ENCODE peak calls at places on chromosome 14, in nine cellular contexts. One of them, this sample, is unnamed.

GRCh38 chr14:36068777-36069534 is 107.6 kb downstream of the PTCSC3 start:
- DNase-seq in stomach: no peak
- DNase-seq in prostate gland: no peak
- DNase-seq in fibroblast of lung: peak; percentile 91
- DNase-seq in CD8-positive, alpha-beta T cell: no peak
- DNase-seq in right cardiac atrium: no peak
- DNase-seq in ascending aorta: no peak
- DNase-seq in H9: no peak
- DNase-seq in IMR-90: peak; percentile 21
- DNase-seq in this sample: no peak

GRCh38 chr14:36935976-36936678 is 236.3 kb downstream of the SLC25A21 start:
- DNase-seq in right cardiac atrium: no peak
- DNase-seq in H9: no peak
- DNase-seq in prostate gland: no peak
- DNase-seq in fibroblast of lung: peak; percentile 56
- DNase-seq in CD8-positive, alpha-beta T cell: no peak
- DNase-seq in IMR-90: peak; percentile 4
- DNase-seq in stomach: no peak
- DNase-seq in ascending aorta: no peak
- DNase-seq in this sample: no peak

GRCh38 chr14:64702493-64703392 is 1.5 kb upstream of the PLEKHG3 start:
- DNase-seq in fibroblast of lung: no peak
- DNase-seq in stomach: peak; percentile 80
- DNase-seq in prostate gland: peak; percentile 81
- DNase-seq in CD8-positive, alpha-beta T cell: no peak
- DNase-seq in IMR-90: no peak
- DNase-seq in H9: peak; percentile 96
- DNase-seq in ascending aorta: no peak
- DNase-seq in right cardiac atrium: no peak
- DNase-seq in this sample: peak; percentile 82

GRCh38 chr14:65095633-65096205 is 6.6 kb downstream of the MAX start:
- DNase-seq in prostate gland: peak; percentile 88
- DNase-seq in ascending aorta: no peak
- DNase-seq in fibroblast of lung: peak; percentile 89
- DNase-seq in IMR-90: peak; percentile 74
- DNase-seq in right cardiac atrium: peak; percentile 59
- DNase-seq in CD8-positive, alpha-beta T cell: no peak
- DNase-seq in H9: no peak
- DNase-seq in stomach: peak; percentile 72
- DNase-seq in this sample: no peak

GRCh38 chr14:81200041-81200440 is 20.7 kb downstream of the GTF2A1 start:
- DNase-seq in fibroblast of lung: no peak
- DNase-seq in IMR-90: no peak
- DNase-seq in H9: no peak
- DNase-seq in stomach: no peak
- DNase-seq in prostate gland: no peak
- DNase-seq in right cardiac atrium: no peak
- DNase-seq in CD8-positive, alpha-beta T cell: no peak
- DNase-seq in ascending aorta: no peak
- DNase-seq in this sample: no peak

GRCh38 chr14:54117924-54118323 is 161.3 kb upstream of the BMP4 start:
- DNase-seq in H9: no peak
- DNase-seq in prostate gland: no peak
- DNase-seq in fibroblast of lung: no peak
- DNase-seq in IMR-90: no peak
- DNase-seq in ascending aorta: no peak
- DNase-seq in stomach: no peak
- DNase-seq in right cardiac atrium: no peak
- DNase-seq in CD8-positive, alpha-beta T cell: no peak
- DNase-seq in this sample: no peak

GRCh38 chr14:99733221-99733550 is 49.1 kb downstream of the CYP46A1 start:
- DNase-seq in ascending aorta: no peak
- DNase-seq in stomach: no peak
- DNase-seq in fibroblast of lung: no peak
- DNase-seq in prostate gland: no peak
- DNase-seq in right cardiac atrium: no peak
- DNase-seq in CD8-positive, alpha-beta T cell: no peak
- DNase-seq in IMR-90: no peak
- DNase-seq in H9: peak; percentile 26
- DNase-seq in this sample: no peak

GRCh38 chr14:99936056-99936455 is 129.2 kb upstream of the EVL start:
- DNase-seq in right cardiac atrium: no peak
- DNase-seq in CD8-positive, alpha-beta T cell: no peak
- DNase-seq in fibroblast of lung: peak; percentile 85
- DNase-seq in ascending aorta: no peak
- DNase-seq in prostate gland: no peak
- DNase-seq in H9: no peak
- DNase-seq in stomach: no peak
- DNase-seq in IMR-90: peak; percentile 64
- DNase-seq in this sample: no peak

GRCh38 chr14:72751276-72752033 is 142.4 kb downstream of the DPF3 start:
- DNase-seq in prostate gland: no peak
- DNase-seq in right cardiac atrium: no peak
- DNase-seq in stomach: no peak
- DNase-seq in IMR-90: peak; percentile 32
- DNase-seq in ascending aorta: no peak
- DNase-seq in CD8-positive, alpha-beta T cell: no peak
- DNase-seq in H9: no peak
- DNase-seq in fibroblast of lung: no peak
- DNase-seq in this sample: no peak

GRCh38 chr14:72664651-72665050 is 229.2 kb downstream of the DPF3 start:
- DNase-seq in H9: no peak
- DNase-seq in fibroblast of lung: no peak
- DNase-seq in stomach: no peak
- DNase-seq in prostate gland: no peak
- DNase-seq in ascending aorta: no peak
- DNase-seq in IMR-90: no peak
- DNase-seq in right cardiac atrium: no peak
- DNase-seq in CD8-positive, alpha-beta T cell: no peak
- DNase-seq in this sample: no peak

GRCh38 chr14:27040552-27040951 is 442.7 kb upstream of the NOVA1 start:
- DNase-seq in right cardiac atrium: no peak
- DNase-seq in prostate gland: no peak
- DNase-seq in stomach: no peak
- DNase-seq in IMR-90: no peak
- DNase-seq in fibroblast of lung: peak; percentile 21
- DNase-seq in CD8-positive, alpha-beta T cell: no peak
- DNase-seq in ascending aorta: no peak
- DNase-seq in H9: no peak
- DNase-seq in this sample: no peak

GRCh38 chr14:69941768-69942742 is 62.8 kb downstream of the SMOC1 start:
- DNase-seq in ascending aorta: no peak
- DNase-seq in prostate gland: no peak
- DNase-seq in CD8-positive, alpha-beta T cell: no peak
- DNase-seq in right cardiac atrium: no peak
- DNase-seq in fibroblast of lung: no peak
- DNase-seq in IMR-90: no peak
- DNase-seq in H9: no peak
- DNase-seq in stomach: no peak
- DNase-seq in this sample: no peak

GRCh38 chr14:93941293-93941910 is 14.3 kb downstream of the FAM181A start:
- DNase-seq in H9: no peak
- DNase-seq in right cardiac atrium: no peak
- DNase-seq in fibroblast of lung: peak; percentile 91
- DNase-seq in IMR-90: peak; percentile 90
- DNase-seq in ascending aorta: no peak
- DNase-seq in prostate gland: no peak
- DNase-seq in CD8-positive, alpha-beta T cell: no peak
- DNase-seq in stomach: no peak
- DNase-seq in this sample: no peak

GRCh38 chr14:80310950-80311349 is 99.6 kb upstream of the DIO2 start:
- DNase-seq in fibroblast of lung: peak; percentile 31
- DNase-seq in H9: no peak
- DNase-seq in prostate gland: no peak
- DNase-seq in IMR-90: peak; percentile 25
- DNase-seq in CD8-positive, alpha-beta T cell: no peak
- DNase-seq in stomach: no peak
- DNase-seq in ascending aorta: no peak
- DNase-seq in right cardiac atrium: no peak
- DNase-seq in this sample: no peak

GRCh38 chr14:62439210-62439609 is 606.0 kb downstream of the KCNH5 start:
- DNase-seq in right cardiac atrium: no peak
- DNase-seq in IMR-90: no peak
- DNase-seq in CD8-positive, alpha-beta T cell: no peak
- DNase-seq in fibroblast of lung: no peak
- DNase-seq in stomach: no peak
- DNase-seq in ascending aorta: no peak
- DNase-seq in prostate gland: no peak
- DNase-seq in H9: no peak
- DNase-seq in this sample: no peak

GRCh38 chr14:62431496-62431895 is 613.8 kb downstream of the KCNH5 start:
- DNase-seq in ascending aorta: no peak
- DNase-seq in right cardiac atrium: no peak
- DNase-seq in fibroblast of lung: no peak
- DNase-seq in H9: no peak
- DNase-seq in prostate gland: no peak
- DNase-seq in IMR-90: no peak
- DNase-seq in stomach: no peak
- DNase-seq in CD8-positive, alpha-beta T cell: no peak
- DNase-seq in this sample: no peak

GRCh38 chr14:62432955-62433354 is 612.3 kb downstream of the KCNH5 start:
- DNase-seq in stomach: no peak
- DNase-seq in prostate gland: no peak
- DNase-seq in fibroblast of lung: no peak
- DNase-seq in right cardiac atrium: no peak
- DNase-seq in ascending aorta: no peak
- DNase-seq in IMR-90: no peak
- DNase-seq in CD8-positive, alpha-beta T cell: no peak
- DNase-seq in H9: no peak
- DNase-seq in this sample: no peak

GRCh38 chr14:62436256-62436655 is 609.0 kb downstream of the KCNH5 start:
- DNase-seq in prostate gland: no peak
- DNase-seq in ascending aorta: no peak
- DNase-seq in right cardiac atrium: no peak
- DNase-seq in fibroblast of lung: peak; percentile 15
- DNase-seq in CD8-positive, alpha-beta T cell: no peak
- DNase-seq in stomach: no peak
- DNase-seq in IMR-90: no peak
- DNase-seq in H9: no peak
- DNase-seq in this sample: no peak
- H3K9me3 ChIP-seq in prostate gland: no peaks in the 10 kb centered on the region
- H3K9me3 ChIP-seq in ascending aorta: peaks cover 17% of the 10 kb centered on the region
- H3K9me3 ChIP-seq in right cardiac atrium: peaks cover 3% of the 10 kb centered on the region
- H3K9me3 ChIP-seq in fibroblast of lung: no peaks in the 10 kb centered on the region
- H3K9me3 ChIP-seq in CD8-positive, alpha-beta T cell: no peaks in the 10 kb centered on the region
- H3K9me3 ChIP-seq in stomach: peaks cover 61% of the 10 kb centered on the region
- H3K9me3 ChIP-seq in IMR-90: peaks cover 21% of the 10 kb centered on the region
- H3K9me3 ChIP-seq in H9: peaks cover 18% of the 10 kb centered on the region
- H3K9me3 ChIP-seq in this sample: peaks cover 3% of the 10 kb centered on the region

DNA sequence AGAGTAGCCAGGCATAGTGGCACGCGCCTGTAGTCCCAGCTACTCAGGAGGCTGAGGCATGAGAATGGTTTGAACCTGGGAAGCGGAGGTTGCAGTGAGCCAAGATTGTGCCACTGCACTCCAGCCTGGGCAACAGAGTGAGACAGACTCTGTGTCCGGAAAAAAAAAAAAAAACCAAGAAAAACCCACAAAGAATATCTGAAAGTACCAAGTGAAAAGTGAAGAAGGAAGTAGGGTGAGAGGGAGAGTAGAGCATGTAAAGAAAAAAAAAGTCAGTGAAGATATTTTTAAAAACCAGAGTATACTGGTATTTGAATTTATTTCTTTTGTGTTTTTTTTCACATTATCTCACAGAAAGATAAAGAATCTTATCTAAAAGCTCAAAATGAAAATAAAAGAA is 43.3 kb upstream of the ISM2 start:
- DNase-seq in ascending aorta: no peak
- DNase-seq in right cardiac atrium: no peak
- DNase-seq in stomach: no peak
- DNase-seq in CD8-positive, alpha-beta T cell: no peak
- DNase-seq in prostate gland: no peak
- DNase-seq in fibroblast of lung: no peak
- DNase-seq in IMR-90: no peak
- DNase-seq in H9: no peak
- DNase-seq in this sample: no peak
- H3K4me1 ChIP-seq in ascending aorta: peaks cover 20% of the 10 kb centered on the region
- H3K4me1 ChIP-seq in right cardiac atrium: peaks cover 2% of the 10 kb centered on the region
- H3K4me1 ChIP-seq in stomach: peaks cover 44% of the 10 kb centered on the region
- H3K4me1 ChIP-seq in CD8-positive, alpha-beta T cell: no peaks in the 10 kb centered on the region
- H3K4me1 ChIP-seq in prostate gland: no peaks in the 10 kb centered on the region
- H3K4me1 ChIP-seq in fibroblast of lung: no peaks in the 10 kb centered on the region
- H3K4me1 ChIP-seq in IMR-90: peaks cover 8% of the 10 kb centered on the region
- H3K4me1 ChIP-seq in H9: no peaks in the 10 kb centered on the region
- H3K4me1 ChIP-seq in this sample: peaks cover 6% of the 10 kb centered on the region

GRCh38 chr14:90548455-90548854 is 151.6 kb downstream of the CALM1 start:
- DNase-seq in stomach: no peak
- DNase-seq in ascending aorta: no peak
- DNase-seq in right cardiac atrium: no peak
- DNase-seq in prostate gland: no peak
- DNase-seq in fibroblast of lung: no peak
- DNase-seq in IMR-90: no peak
- DNase-seq in CD8-positive, alpha-beta T cell: no peak
- DNase-seq in H9: no peak
- DNase-seq in this sample: no peak
- H3K27ac ChIP-seq in stomach: no peak overlapping the region
- H3K27ac ChIP-seq in ascending aorta: no peak overlapping the region
- H3K27ac ChIP-seq in right cardiac atrium: no peak overlapping the region
- H3K27ac ChIP-seq in prostate gland: no peak overlapping the region
- H3K27ac ChIP-seq in fibroblast of lung: no peak overlapping the region
- H3K27ac ChIP-seq in IMR-90: no peak overlapping the region
- H3K27ac ChIP-seq in CD8-positive, alpha-beta T cell: no peak overlapping the region
- H3K27ac ChIP-seq in H9: no peak overlapping the region
- H3K27ac ChIP-seq in this sample: no peak overlapping the region

GRCh38 chr14:101383737-101384338 is 177.5 kb upstream of the DIO3 start:
- DNase-seq in fibroblast of lung: no peak
- DNase-seq in right cardiac atrium: no peak
- DNase-seq in stomach: no peak
- DNase-seq in prostate gland: no peak
- DNase-seq in H9: no peak
- DNase-seq in CD8-positive, alpha-beta T cell: no peak
- DNase-seq in ascending aorta: no peak
- DNase-seq in IMR-90: no peak
- DNase-seq in this sample: no peak
- H3K9me3 ChIP-seq in fibroblast of lung: no peaks in the 10 kb centered on the region
- H3K9me3 ChIP-seq in right cardiac atrium: no peaks in the 10 kb centered on the region
- H3K9me3 ChIP-seq in stomach: peaks cover 9% of the 10 kb centered on the region
- H3K9me3 ChIP-seq in prostate gland: no peaks in the 10 kb centered on the region
- H3K9me3 ChIP-seq in H9: no peaks in the 10 kb centered on the region
- H3K9me3 ChIP-seq in CD8-positive, alpha-beta T cell: no peaks in the 10 kb centered on the region
- H3K9me3 ChIP-seq in ascending aorta: no peaks in the 10 kb centered on the region
- H3K9me3 ChIP-seq in IMR-90: peaks cover 4% of the 10 kb centered on the region
- H3K9me3 ChIP-seq in this sample: peaks cover 12% of the 10 kb centered on the region

DNA sequence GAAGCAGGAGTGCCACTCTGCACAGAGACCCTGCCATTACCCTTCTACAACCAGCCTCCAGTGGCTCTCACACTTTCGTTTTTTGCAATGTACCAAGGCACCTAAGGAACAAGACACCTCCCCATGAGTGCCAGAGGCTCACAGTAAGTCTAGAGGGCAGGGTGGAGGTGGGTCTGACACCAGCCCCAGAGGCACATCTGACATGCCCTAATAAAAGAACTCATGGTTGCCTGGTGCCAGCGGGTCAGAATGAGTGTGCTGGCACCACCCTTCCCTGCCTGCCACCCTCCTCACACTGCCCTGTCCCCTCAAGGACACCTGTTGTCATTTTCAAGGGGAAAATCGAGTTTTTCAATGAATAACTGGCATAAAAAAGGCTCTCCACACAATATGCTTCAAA is 161.2 kb downstream of the FOXN3 start:
- DNase-seq in right cardiac atrium: no peak
- DNase-seq in ascending aorta: no peak
- DNase-seq in H9: no peak
- DNase-seq in IMR-90: no peak
- DNase-seq in stomach: no peak
- DNase-seq in fibroblast of lung: no peak
- DNase-seq in prostate gland: no peak
- DNase-seq in CD8-positive, alpha-beta T cell: no peak
- DNase-seq in this sample: no peak
- H3K4me1 ChIP-seq in right cardiac atrium: peaks cover 13% of the 10 kb centered on the region
- H3K4me1 ChIP-seq in ascending aorta: peaks cover 27% of the 10 kb centered on the region
- H3K4me1 ChIP-seq in H9: no peaks in the 10 kb centered on the region
- H3K4me1 ChIP-seq in IMR-90: peaks cover 1% of the 10 kb centered on the region
- H3K4me1 ChIP-seq in stomach: peaks cover 13% of the 10 kb centered on the region
- H3K4me1 ChIP-seq in fibroblast of lung: no peaks in the 10 kb centered on the region
- H3K4me1 ChIP-seq in prostate gland: no peaks in the 10 kb centered on the region
- H3K4me1 ChIP-seq in CD8-positive, alpha-beta T cell: peaks cover 8% of the 10 kb centered on the region
- H3K4me1 ChIP-seq in this sample: no peaks in the 10 kb centered on the region